ENCODE peak calls at places on chromosomes 6 and 20, in eight cellular contexts. H is uterus, W is heart left ventricle, Z is HCT116, L is adrenal gland, U is testis, E is prostate gland, J is A549. K is an unnamed sample.

GRCh38 chr6:169669889-169670288 is 31.9 kb downstream of the WDR27 start:
- DNase-seq in H (no peak), W (no peak), Z (no peak), L (no peak), U (no peak), E (no peak), J (no peak), K (no peak)

GRCh38 chr6:43516367-43516696 is 394 bp downstream of the YIPF3 start:
- DNase-seq in H (no peak), W (no peak), Z (no peak), L (no peak), U (no peak), E (no peak), J (no peak), K (no peak)

GRCh38 chr6:166490671-166491500 is 95.6 kb downstream of the RAMACL start:
- DNase-seq in H (no peak), W (peak; percentile 42), Z (no peak), L (no peak), U (peak; percentile 27), E (no peak), J (no peak), K (peak; percentile 14)

GRCh38 chr6:3139090-3139903 is 18.0 kb downstream of the TUBB2A start:
- DNase-seq in H (peak; percentile 39), W (peak; percentile 77), Z (no peak), L (peak; percentile 73), U (peak; percentile 34), E (peak; percentile 85), J (peak; percentile 36), K (peak; percentile 79)

GRCh38 chr6:31573239-31574105 is 1.4 kb downstream of the LTA start:
- DNase-seq in H (no peak), W (no peak), Z (no peak), L (no peak), U (no peak), E (no peak), J (no peak), K (no peak)

GRCh38 chr6:138517635-138518034 is 18.3 kb upstream of the NHSL1 start:
- DNase-seq in H (no peak), W (no peak), Z (peak; percentile 39), L (peak; percentile 55), U (peak; percentile 74), E (peak; percentile 31), J (peak; percentile 28), K (peak; percentile 63)

GRCh38 chr6:75424610-75425548 is 68.7 kb downstream of the FILIP1 start:
- DNase-seq in H (no peak), W (no peak), Z (no peak), L (no peak), U (no peak), E (no peak), J (no peak), K (no peak)

GRCh38 chr6:31663961-31664789 is 622 bp downstream of the GPANK1 start:
- DNase-seq in H (peak; percentile 58), W (peak; percentile 52), Z (no peak), L (peak; percentile 77), U (peak; percentile 33), E (no peak), J (no peak), K (peak; percentile 29)

GRCh38 chr20:13839421-13840092 is 54.7 kb downstream of the NDUFAF5 start:
- DNase-seq in H (no peak), W (no peak), Z (no peak), L (no peak), U (no peak), E (no peak), J (no peak), K (no peak)

GRCh38 chr6:12037803-12038202 is 25.7 kb downstream of the HIVEP1 start:
- DNase-seq in H (no peak), W (no peak), Z (no peak), L (no peak), U (no peak), E (no peak), J (no peak), K (no peak)

GRCh38 chr6:100105138-100105537 is 111.1 kb upstream of the MCHR2 start:
- DNase-seq in H (no peak), W (no peak), Z (no peak), L (no peak), U (no peak), E (no peak), J (no peak), K (no peak)

GRCh38 chr6:32192608-32193039 is at the start of gene GPSM3:
- DNase-seq in H (no peak), W (peak; percentile 77), Z (no peak), L (no peak), U (no peak), E (no peak), J (no peak), K (peak; percentile 78)

GRCh38 chr6:27651371-27651732 is 178.4 kb upstream of the ZNF184 start:
- DNase-seq in H (no peak), W (no peak), Z (peak; percentile 61), L (no peak), U (no peak), E (no peak), J (peak; percentile 80), K (no peak)

GRCh38 chr20:35607003-35607735 is 8.5 kb upstream of the SPAG4 start:
- DNase-seq in H (no peak), W (no peak), Z (no peak), L (no peak), U (no peak), E (no peak), J (no peak), K (peak; percentile 56)

GRCh38 chr6:127776320-127776719 is 124.5 kb downstream of the THEMIS start:
- DNase-seq in H (no peak), W (no peak), Z (no peak), L (no peak), U (no peak), E (no peak), J (no peak), K (no peak)

GRCh38 chr6:41568202-41568584 is 22.0 kb downstream of the FOXP4 start:
- DNase-seq in H (no peak), W (no peak), Z (no peak), L (no peak), U (no peak), E (no peak), J (no peak), K (no peak)
- H3K4me1 ChIP-seq in H (peaks cover 12% of the 10 kb centered on the region), W (peaks cover 14% of the 10 kb centered on the region), Z (peaks cover 5% of the 10 kb centered on the region), L (peaks cover 23% of the 10 kb centered on the region), U (peaks cover 13% of the 10 kb centered on the region), E (peaks cover 27% of the 10 kb centered on the region), J (peaks cover 25% of the 10 kb centered on the region), K (peaks cover 33% of the 10 kb centered on the region)

DNA sequence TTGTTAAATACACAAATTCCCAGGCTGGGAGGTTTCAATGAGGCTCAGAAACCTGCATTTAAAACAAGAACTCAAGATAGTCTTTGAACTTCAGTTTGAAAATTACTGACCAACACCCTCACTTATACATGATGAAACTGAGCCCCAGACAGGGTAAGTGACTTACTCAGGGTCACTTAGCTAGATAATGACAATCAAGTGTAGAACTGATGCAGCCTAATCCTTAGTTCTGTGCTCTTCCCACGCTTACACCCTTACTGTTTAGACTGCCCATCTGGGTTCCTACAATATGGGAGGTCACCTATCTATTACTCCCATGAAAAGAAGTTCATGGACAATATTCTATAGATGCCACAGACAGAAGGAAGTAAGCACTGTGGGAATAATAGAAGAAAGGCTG is 24.5 kb upstream of the FAM135A start:
- DNase-seq in H (no peak), W (no peak), Z (no peak), L (no peak), U (no peak), E (no peak), J (no peak), K (no peak)
- TF ChIP-seq POLR2A in H (no peak), W (no peak), Z (no peak), L (no peak), U (no peak), E (no peak), J (no peak), K (no peak)

DNA sequence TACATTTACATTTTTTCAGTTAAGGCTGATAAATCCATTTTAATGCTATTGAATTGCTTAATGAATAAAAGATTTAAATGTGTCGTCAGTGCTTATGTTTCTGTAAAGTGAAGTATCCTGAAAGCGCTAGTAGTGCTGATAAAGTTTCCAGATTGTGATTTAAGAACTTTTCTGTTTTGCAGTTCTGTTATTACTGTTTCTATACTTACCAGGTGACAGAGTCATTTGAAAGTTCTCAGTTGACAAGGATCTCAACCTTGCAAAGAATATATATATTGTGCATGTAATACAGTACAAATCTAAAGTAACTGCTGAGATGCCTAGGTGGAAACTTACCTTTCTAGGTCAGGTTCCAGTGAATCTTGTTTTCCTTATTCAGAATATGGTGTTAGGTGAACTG is 201.8 kb downstream of the ARID1B start:
- DNase-seq in H (no peak), W (no peak), Z (no peak), L (no peak), U (no peak), E (no peak), J (no peak), K (no peak)
- H3K4me1 ChIP-seq in H (peaks cover 4% of the 10 kb centered on the region), W (peaks cover 58% of the 10 kb centered on the region), Z (peaks cover 11% of the 10 kb centered on the region), L (peaks cover 42% of the 10 kb centered on the region), U (peaks cover 6% of the 10 kb centered on the region), E (peaks cover 8% of the 10 kb centered on the region), J (peaks cover 24% of the 10 kb centered on the region), K (peaks cover 71% of the 10 kb centered on the region)

DNA sequence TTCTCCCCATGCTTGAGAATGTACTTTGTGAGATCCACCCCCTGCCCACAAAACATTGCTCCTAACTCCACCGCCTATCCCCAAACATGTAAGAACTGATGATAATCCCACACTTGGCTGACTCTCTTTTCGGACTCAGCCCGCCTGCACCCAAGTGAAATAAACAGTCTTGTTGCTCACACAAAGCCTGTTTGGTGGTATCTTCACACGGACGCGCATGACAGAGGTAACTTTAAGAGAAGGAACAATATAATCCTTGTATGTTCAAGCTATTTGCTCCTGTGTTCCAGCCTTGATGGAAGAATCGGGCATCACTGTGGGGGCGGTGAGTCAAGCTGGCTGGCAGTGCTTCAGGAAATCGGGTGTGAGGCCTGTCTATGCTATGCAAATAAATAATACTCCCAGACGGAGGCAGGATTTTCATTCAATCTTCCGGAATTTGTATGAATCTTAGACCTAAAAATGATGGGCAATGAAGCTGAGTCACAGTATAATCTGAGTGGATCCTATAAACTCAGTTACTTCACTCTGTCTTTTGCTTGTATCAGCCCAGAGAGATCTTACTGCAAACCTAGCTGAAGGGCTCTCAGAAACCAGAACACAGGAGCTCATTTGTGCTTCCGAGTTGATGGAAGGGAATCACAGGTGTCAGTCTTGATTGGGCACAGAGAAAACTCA is 45.2 kb upstream of the NT5E start:
- DNase-seq in H (no peak), W (no peak), Z (peak; percentile 43), L (no peak), U (peak; percentile 27), E (no peak), J (peak; percentile 90), K (peak; percentile 60)
- TF ChIP-seq POLR2A in H (no peak), W (no peak), Z (no peak), L (no peak), U (no peak), E (no peak), J (no peak), K (no peak)

GRCh38 chr6:21740719-21741118 is 147.2 kb downstream of the SOX4 start:
- DNase-seq in H (no peak), W (no peak), Z (no peak), L (no peak), U (no peak), E (no peak), J (no peak), K (no peak)
- H3K4me1 ChIP-seq in H (no peaks in the 10 kb centered on the region), W (peaks cover 14% of the 10 kb centered on the region), Z (peaks cover 47% of the 10 kb centered on the region), L (peaks cover 10% of the 10 kb centered on the region), U (no peaks in the 10 kb centered on the region), E (no peaks in the 10 kb centered on the region), J (peaks cover 60% of the 10 kb centered on the region), K (peaks cover 45% of the 10 kb centered on the region)